ENCODE peak calls at places on chromosomes 4 and X, in six cellular contexts. D is IMR-90, K is mesendoderm, G is mesenchymal stem cell, O is H1, J is trophoblast cell. F is an unnamed sample.

GRCh38 chrX:5907202-5907601 is 321.5 kb downstream of the NLGN4X start:
- DNase-seq in G (no peak), D (no peak), K (peak), O (no peak), J (peak), F (peak)

GRCh38 chr4:6125103-6125651 is 75.2 kb downstream of the JAKMIP1 start:
- DNase-seq in O (no peak), D (no peak), G (no peak), J (no peak), K (no peak), F (peak)

GRCh38 chr4:42806436-42806835 is 86.1 kb upstream of the GRXCR1 start:
- DNase-seq in O (no peak), K (no peak), D (no peak), G (no peak), J (no peak), F (no peak)

GRCh38 chrX:153459976-153460375 is 10.4 kb downstream of the HAUS7 start:
- DNase-seq in O (no peak), J (peak), K (peak), G (peak), D (peak), F (no peak)

GRCh38 chr4:137032242-137032641 is 500.1 kb downstream of the PCDH18 start:
- DNase-seq in O (no peak), J (no peak), K (no peak), G (no peak), D (no peak), F (no peak)

GRCh38 chr4:153620352-153620751 is 63.7 kb upstream of the TLR2 start:
- DNase-seq in G (no peak), K (no peak), O (no peak), J (no peak), D (peak), F (no peak)

GRCh38 chr4:152460488-152460887 is 75.4 kb downstream of the FBXW7 start:
- DNase-seq in G (peak), K (peak), J (peak), O (no peak), D (peak), F (no peak)

GRCh38 chrX:16484338-16484737 is 165.6 kb upstream of the S100G start:
- DNase-seq in J (peak), G (peak), D (peak), O (no peak), K (no peak), F (no peak)

GRCh38 chr4:41199788-41200187 is 14.6 kb downstream of the APBB2 start:
- DNase-seq in K (no peak), D (no peak), J (no peak), O (no peak), G (no peak), F (no peak)

GRCh38 chr4:61540944-61541343 is 340.8 kb downstream of the ADGRL3 start:
- DNase-seq in D (no peak), G (no peak), J (no peak), O (no peak), K (peak), F (peak)

GRCh38 chr4:118898684-118899138 is 10.1 kb downstream of the SYNPO2 start:
- DNase-seq in G (no peak), D (no peak), O (no peak), K (no peak), J (no peak), F (no peak)

GRCh38 chrX:124211312-124211942 is 121.0 kb upstream of the TEX13D start:
- DNase-seq in J (peak), O (no peak), D (peak), G (peak), K (peak), F (no peak)

GRCh38 chr4:73988096-73988495 is at the start of gene PPBP:
- DNase-seq in G (no peak), J (peak), D (no peak), K (no peak), O (no peak), F (no peak)

GRCh38 chrX:85052636-85053343 is 49.1 kb downstream of the APOOL start:
- DNase-seq in J (peak), O (no peak), K (peak), D (peak), G (peak), F (no peak)

DNA sequence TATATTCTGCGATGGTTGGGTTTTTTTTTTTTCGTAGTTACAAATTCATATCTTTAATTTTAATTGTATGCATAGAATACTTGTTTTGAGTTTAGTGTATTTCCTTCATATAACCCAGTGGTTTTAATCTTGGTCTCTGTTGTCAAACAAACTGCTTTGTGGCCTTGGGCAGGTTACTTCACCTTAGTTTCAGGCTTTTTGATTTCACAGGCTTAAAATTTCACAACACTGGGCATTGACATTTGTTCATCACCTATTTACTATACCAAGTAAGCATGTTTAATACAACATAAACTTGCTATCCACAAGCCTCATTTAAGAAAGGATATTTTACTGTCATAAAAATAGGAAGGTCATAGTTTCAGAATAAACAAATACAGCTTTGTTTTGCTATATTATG is 14.7 kb downstream of the RAPGEF2 start:
- DNase-seq in D (no peak), O (no peak), K (no peak), J (no peak), G (no peak), F (no peak)
- H3K27ac ChIP-seq in D (no peak), O (no peak), K (no peak), J (no peak), G (no peak), F (no peak)

DNA sequence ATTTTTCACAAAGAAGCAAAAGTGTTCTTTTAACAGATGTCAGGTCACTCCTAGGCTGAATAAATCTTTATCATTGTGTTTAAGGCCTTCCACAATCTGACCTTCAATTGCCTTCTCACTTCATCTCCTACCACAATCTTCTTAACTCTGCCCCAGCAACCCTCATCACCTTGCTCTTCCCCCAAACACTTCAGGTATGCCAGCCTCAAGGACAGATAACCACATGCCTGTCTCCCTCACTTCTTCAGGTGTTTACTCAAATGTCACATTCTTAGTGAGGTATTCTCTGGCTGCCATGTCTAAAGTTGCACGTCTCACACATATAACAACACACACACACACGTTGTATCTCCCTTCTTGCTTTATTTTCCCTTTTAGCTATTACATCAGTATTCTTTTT is 146.5 kb downstream of the ANKRD50 start:
- DNase-seq in G (no peak), D (no peak), O (no peak), K (peak), J (peak), F (no peak)
- H3K9ac ChIP-seq in G (no peak), D (no peak), O (no peak), K (no peak), J (no peak), F (no peak)

DNA sequence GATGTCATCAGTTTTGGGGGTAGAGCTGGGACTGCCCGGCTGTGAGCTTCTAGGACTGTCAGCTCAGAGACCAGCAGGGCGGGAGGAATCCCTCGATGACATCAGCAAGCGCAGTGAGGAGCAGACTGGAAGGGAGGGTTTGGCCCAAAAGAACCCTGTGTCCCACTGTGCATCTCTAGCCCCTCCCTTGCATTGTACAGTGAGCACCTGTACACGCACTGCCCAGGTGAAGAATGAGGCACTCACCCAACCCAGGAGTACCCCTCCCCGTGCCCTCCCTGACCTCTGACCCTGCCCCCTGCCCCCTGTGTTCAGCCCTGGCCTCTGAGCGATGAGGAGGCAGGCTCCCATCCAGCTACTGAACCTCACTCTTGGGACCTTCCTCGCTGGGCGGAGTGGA is 92.9 kb downstream of the HMX1 start:
- DNase-seq in G (no peak), K (no peak), J (no peak), O (no peak), D (no peak), F (no peak)
- H2BK5ac ChIP-seq in G (no peak), K (no peak), J (no peak), O (peak), D (no peak), F (no peak)

DNA sequence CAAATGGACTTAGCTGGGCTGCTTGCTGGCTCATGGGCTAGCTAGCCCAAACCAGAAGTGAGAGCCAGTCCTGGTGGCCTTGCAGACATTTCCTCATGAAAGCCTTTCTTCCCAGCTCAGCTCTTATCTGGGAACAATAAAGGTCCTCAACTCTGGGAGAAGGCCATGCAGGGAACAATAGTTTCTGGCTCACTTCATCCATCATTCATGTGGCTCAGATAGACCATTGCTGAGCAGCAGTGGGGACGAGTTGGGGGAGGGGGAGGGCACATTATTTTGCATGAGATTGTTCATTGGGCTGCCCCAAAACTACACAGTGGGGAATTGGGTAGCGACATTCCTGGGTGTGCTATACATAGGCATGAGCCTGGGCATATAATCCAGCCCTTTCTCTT is 47.6 kb downstream of the NHSL2 start:
- DNase-seq in G (no peak), O (no peak), D (no peak), J (no peak), K (peak), F (no peak)
- H3K27ac ChIP-seq in G (peak), O (peak), D (no peak), J (peak), K (peak), F (peak)

GRCh38 chrX:17738737-17739535 is 1.6 kb downstream of the SCML1 start:
- DNase-seq in K (no peak), J (no peak), G (peak), D (no peak), O (no peak), F (no peak)
- H3K9ac ChIP-seq in K (no peak), J (no peak), G (peak), D (peak), O (no peak), F (no peak)

GRCh38 chr4:98287328-98287727 is 26.1 kb downstream of the RAP1GDS1 start:
- DNase-seq in D (no peak), J (no peak), O (no peak), K (no peak), G (no peak), F (no peak)
- H2BK5ac ChIP-seq in D (no peak), J (no peak), O (no peak), K (no peak), G (no peak), F (no peak)

GRCh38 chr4:185708348-185708747 is 103.6 kb downstream of the SORBS2 start:
- DNase-seq in O (no peak), G (no peak), J (no peak), D (peak), K (no peak), F (no peak)

GRCh38 chr4:185711764-185712163 is 100.2 kb downstream of the SORBS2 start:
- DNase-seq in K (no peak), G (peak), D (peak), O (no peak), J (no peak), F (no peak)

GRCh38 chr4:185712350-185713024 is 99.5 kb downstream of the SORBS2 start:
- DNase-seq in G (no peak), D (no peak), O (no peak), J (no peak), K (no peak), F (no peak)

GRCh38 chr4:185710487-185710995 is 101.5 kb downstream of the SORBS2 start:
- DNase-seq in O (no peak), K (no peak), J (no peak), D (no peak), G (no peak), F (no peak)

GRCh38 chr4:185709802-185710486 is 102.0 kb downstream of the SORBS2 start:
- DNase-seq in J (no peak), O (no peak), D (no peak), K (no peak), G (no peak), F (no peak)
- H3K27ac ChIP-seq in J (no peak), O (no peak), D (no peak), K (no peak), G (no peak), F (no peak)

F was measured in H9.